ENCODE peak calls at places on chromosomes 5 and 9, in five cellular contexts. B, H, X, D and P are unnamed samples.

GRCh38 chr5:143985832-143986485 is 174.0 kb downstream of the HMHB1 start:
- DNase-seq in B (no peak), H (no peak), X (no peak), D (no peak), P (no peak)

GRCh38 chr5:115424030-115424429 is 120.5 kb downstream of the FEM1C start:
- DNase-seq in B (no peak), H (no peak), X (no peak), D (no peak), P (no peak)

GRCh38 chr5:59525957-59526356 is 367.6 kb downstream of the PDE4D start:
- DNase-seq in B (no peak), H (no peak), X (no peak), D (no peak), P (no peak)

GRCh38 chr5:59759600-59760357 is 133.7 kb downstream of the PDE4D start:
- DNase-seq in B (no peak), H (no peak), X (no peak), D (no peak), P (no peak)

GRCh38 chr5:154273963-154274827 is 83.7 kb downstream of the GALNT10 start:
- DNase-seq in B (no peak), H (no peak), X (no peak), D (no peak), P (no peak)

GRCh38 chr9:115250646-115251045 is 132.7 kb upstream of the TNC start:
- DNase-seq in B (no peak), H (no peak), X (peak; percentile 24), D (no peak), P (no peak)

GRCh38 chr9:109806506-109807115 is 26.6 kb downstream of the PALM2AKAP2 start:
- DNase-seq in B (no peak), H (no peak), X (no peak), D (no peak), P (no peak)

GRCh38 chr9:122978586-122978985 is 37.8 kb downstream of the RABGAP1 start:
- DNase-seq in B (no peak), H (no peak), X (no peak), D (no peak), P (no peak)

GRCh38 chr5:151005975-151006576 is 14.3 kb upstream of the GPX3 start:
- DNase-seq in B (no peak), H (no peak), X (peak; percentile 92), D (no peak), P (no peak)

GRCh38 chr5:168305281-168305680 is 13.8 kb downstream of the WWC1 start:
- DNase-seq in B (no peak), H (no peak), X (no peak), D (no peak), P (no peak)

GRCh38 chr5:181138258-181138657 is 7.3 kb upstream of the OR2V1 start:
- DNase-seq in B (no peak), H (no peak), X (no peak), D (no peak), P (no peak)

GRCh38 chr9:70952131-70952727 is 169.2 kb downstream of the TRPM3 start:
- DNase-seq in B (no peak), H (no peak), X (no peak), D (no peak), P (no peak)

GRCh38 chr5:135990518-135991240 is 35.9 kb upstream of the LECT2 start:
- DNase-seq in B (no peak), H (no peak), X (no peak), D (no peak), P (no peak)

GRCh38 chr9:20989923-20990341 is 41.5 kb downstream of the HACD4 start:
- DNase-seq in B (no peak), H (no peak), X (no peak), D (no peak), P (no peak)

GRCh38 chr5:54663876-54664275 is 146.3 kb downstream of the SNX18 start:
- DNase-seq in B (no peak), H (no peak), X (peak; percentile 61), D (no peak), P (no peak)

GRCh38 chr5:180643191-180643851 is 6.1 kb downstream of the FLT4 start:
- DNase-seq in B (no peak), H (no peak), X (peak; percentile 6), D (no peak), P (no peak)

GRCh38 chr5:67009028-67009427 is 187.6 kb downstream of the CD180 start:
- DNase-seq in B (no peak), H (no peak), X (no peak), D (no peak), P (no peak)

GRCh38 chr5:90142531-90142930 is 267.0 kb downstream of the CETN3 start:
- DNase-seq in B (no peak), H (no peak), X (no peak), D (no peak), P (no peak)

GRCh38 chr9:3528466-3528865 is 2.7 kb upstream of the RFX3 start:
- DNase-seq in B (peak; percentile 52), H (peak; percentile 38), X (no peak), D (peak; percentile 27), P (no peak)

GRCh38 chr9:90505695-90506094 is 136.9 kb downstream of the DIRAS2 start:
- DNase-seq in B (no peak), H (no peak), X (no peak), D (no peak), P (no peak)

GRCh38 chr9:114288233-114289051 is 34.5 kb upstream of the ORM1 start:
- DNase-seq in B (no peak), H (no peak), X (peak; percentile 15), D (no peak), P (no peak)

GRCh38 chr5:72013741-72014703 is 93.3 kb upstream of the MAP1B start:
- DNase-seq in B (no peak), H (no peak), X (no peak), D (no peak), P (no peak)

GRCh38 chr5:112308608-112309007 is 110.5 kb downstream of the EPB41L4A start:
- DNase-seq in B (no peak), H (no peak), X (no peak), D (no peak), P (no peak)

GRCh38 chr5:126002222-126002897 is 420.8 kb upstream of the GRAMD2B start:
- DNase-seq in B (no peak), H (no peak), X (peak; percentile 66), D (no peak), P (no peak)

GRCh38 chr5:135833961-135834638 is 363 bp upstream of the SLC25A48 start:
- DNase-seq in B (no peak), H (no peak), X (no peak), D (no peak), P (no peak)

GRCh38 chr5:114055810-114056476 is 305.9 kb upstream of the KCNN2 start:
- DNase-seq in B (no peak), H (no peak), X (peak; percentile 16), D (no peak), P (no peak)

GRCh38 chr5:125226825-125227224 is 480.4 kb upstream of the ZNF608 start:
- DNase-seq in B (no peak), H (no peak), X (no peak), D (no peak), P (no peak)

GRCh38 chr9:38117646-38118045 is 48.6 kb upstream of the SHB start:
- DNase-seq in B (no peak), H (no peak), X (no peak), D (no peak), P (no peak)

GRCh38 chr5:75042511-75042910 is 9.8 kb downstream of the GCNT4 start:
- DNase-seq in B (no peak), H (no peak), X (no peak), D (no peak), P (no peak)

GRCh38 chr9:4850611-4851010 is 57.9 kb downstream of the RCL1 start:
- DNase-seq in B (no peak), H (no peak), X (no peak), D (no peak), P (no peak)

GRCh38 chr9:129472651-129473102 is 148.2 kb downstream of the C9orf50 start:
- DNase-seq in B (no peak), H (no peak), X (no peak), D (no peak), P (no peak)

DNA sequence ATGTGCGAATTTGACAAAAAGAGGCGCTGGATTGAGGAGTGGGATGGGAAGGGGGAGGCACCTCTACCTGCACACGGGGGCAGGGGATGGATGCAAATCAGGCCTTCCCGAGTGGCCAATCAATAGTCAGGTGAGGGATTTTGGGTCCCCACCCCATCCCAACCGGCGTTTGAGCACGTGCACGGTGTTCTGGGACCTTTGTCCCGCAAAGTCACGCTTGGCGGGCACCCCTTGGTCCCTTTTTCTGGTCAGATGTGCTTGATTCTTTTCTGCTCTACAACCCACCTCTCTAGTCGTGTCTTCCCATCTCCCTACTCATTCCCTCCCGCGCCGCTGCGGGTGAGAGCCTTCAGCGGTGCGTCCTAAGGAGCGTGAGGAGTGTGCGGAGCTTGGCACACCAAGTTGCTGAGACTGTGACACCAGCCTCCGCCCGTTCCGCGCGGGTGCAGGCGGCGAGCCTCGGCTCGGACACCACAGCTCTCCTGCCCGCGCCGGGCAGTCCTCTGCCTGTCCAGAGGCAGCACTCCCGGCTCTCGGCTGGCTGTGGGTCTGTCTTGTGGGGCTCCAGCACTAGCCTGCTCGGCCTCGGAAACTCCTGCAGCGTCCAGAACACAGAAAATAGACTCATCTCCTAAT is 495 bp upstream of the ADAMTS19 start:
- DNase-seq in B (no peak), H (no peak), X (peak; percentile 48), D (no peak), P (no peak)
- H3K4me3 ChIP-seq in B (no peak overlapping the region), H (no peak overlapping the region), X (peak overlapping the region; percentile 61), D (no peak overlapping the region), P (peak overlapping the region; percentile 70)

DNA sequence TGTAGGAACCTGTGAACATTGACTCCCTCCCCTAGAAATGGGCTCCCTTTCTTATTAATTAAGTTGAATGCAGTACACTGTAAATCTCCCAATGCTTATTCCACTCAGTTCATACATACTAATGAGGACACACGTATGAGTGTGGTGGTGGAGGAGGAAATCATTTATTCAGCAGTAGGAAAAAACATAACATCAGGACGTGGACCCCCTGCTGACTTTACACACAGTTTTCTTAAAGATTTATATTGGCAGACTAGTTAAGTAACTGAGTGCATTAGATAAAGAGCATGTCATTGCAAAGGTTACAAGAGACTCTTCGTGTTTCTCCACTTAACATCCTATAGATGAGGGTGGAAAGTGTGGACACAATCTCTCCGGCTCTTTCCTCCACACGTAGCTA is 37.8 kb upstream of the SEMA6A start:
- DNase-seq in B (no peak), H (no peak), X (no peak), D (no peak), P (no peak)
- H3K4me3 ChIP-seq in B (no peak overlapping the region), H (no peak overlapping the region), X (no peak overlapping the region), D (no peak overlapping the region), P (no peak overlapping the region)

GRCh38 chr9:112174965-112175795 is at the start of gene SUSD1:
- DNase-seq in B (peak; percentile 38), H (peak; percentile 20), X (peak; percentile 20), D (peak; percentile 27), P (no peak)

GRCh38 chr9:112175796-112176315 is 759 bp upstream of the SUSD1 start:
- DNase-seq in B (peak; percentile 4), H (no peak), X (no peak), D (no peak), P (no peak)

GRCh38 chr9:112170968-112171367 is 4.1 kb downstream of the SUSD1 start:
- DNase-seq in B (no peak), H (no peak), X (no peak), D (no peak), P (no peak)

GRCh38 chr9:112174223-112174964 is 703 bp downstream of the SUSD1 start:
- DNase-seq in B (peak; percentile 57), H (peak; percentile 62), X (peak; percentile 40), D (peak; percentile 62), P (no peak)

GRCh38 chr9:112173489-112174222 is 1.4 kb downstream of the SUSD1 start:
- DNase-seq in B (no peak), H (no peak), X (no peak), D (no peak), P (no peak)
- H3K4me3 ChIP-seq in B (peak overlapping the region; percentile 81), H (peak overlapping the region; percentile 73), X (no peak overlapping the region), D (peak overlapping the region; percentile 42), P (peak overlapping the region; percentile 79)

GRCh38 chr9:136688274-136689107 is 1.2 kb upstream of the AGPAT2 start:
- DNase-seq in B (no peak), H (no peak), X (no peak), D (no peak), P (no peak)
- H3K4me3 ChIP-seq in B (no peak overlapping the region), H (no peak overlapping the region), X (no peak overlapping the region), D (no peak overlapping the region), P (no peak overlapping the region)